ENCODE peak calls at places on chromosomes 16 and 17, in six cellular contexts. T, U, C, K, Q and R are unnamed samples.

GRCh38 chr17:13337864-13338371 is 263.8 kb downstream of the HS3ST3A1 start:
- DNase-seq in Q (peak; percentile 3), K (no peak), U (peak; percentile 22), T (peak; percentile 9), C (peak; percentile 10), R (peak; percentile 70)

GRCh38 chr16:19123535-19124178 is 9.9 kb downstream of the ITPRIPL2 start:
- DNase-seq in T (no peak), C (no peak), U (no peak), K (no peak), Q (no peak), R (peak; percentile 27)

GRCh38 chr16:72937916-72938315 is 110.0 kb downstream of the ZFHX3 start:
- DNase-seq in U (no peak), T (no peak), K (no peak), C (no peak), Q (no peak), R (no peak)

GRCh38 chr17:83193336-83194188 is 114.2 kb downstream of the METRNL start:
- DNase-seq in C (no peak), T (peak; percentile 4), K (no peak), Q (no peak), U (no peak), R (no peak)

GRCh38 chr16:21190599-21190998 is 20.8 kb downstream of the ZP2 start:
- DNase-seq in Q (no peak), C (no peak), K (no peak), T (no peak), U (no peak), R (no peak)

GRCh38 chr17:77450742-77451270 is 310.0 kb downstream of the SEC14L1 start:
- DNase-seq in T (no peak), C (peak; percentile 34), K (no peak), Q (no peak), U (no peak), R (no peak)

GRCh38 chr16:27625050-27625697 is 75.2 kb downstream of the KATNIP start:
- DNase-seq in C (no peak), K (no peak), U (no peak), T (no peak), Q (peak; percentile 14), R (no peak)

GRCh38 chr17:69573396-69573795 is 158.9 kb downstream of the MAP2K6 start:
- DNase-seq in Q (no peak), U (no peak), C (no peak), K (no peak), T (no peak), R (no peak)

GRCh38 chr17:77106874-77107358 is 33.9 kb upstream of the SEC14L1 start:
- DNase-seq in C (no peak), Q (no peak), K (no peak), T (no peak), U (peak; percentile 58), R (peak; percentile 32)

GRCh38 chr17:83083368-83084201 is 4.2 kb downstream of the METRNL start:
- DNase-seq in Q (no peak), K (peak; percentile 33), C (peak; percentile 62), U (no peak), T (no peak), R (no peak)

GRCh38 chr16:67296422-67296821 is 17.1 kb downstream of the PLEKHG4 start:
- DNase-seq in U (no peak), K (no peak), Q (no peak), C (no peak), T (no peak), R (no peak)

GRCh38 chr16:83164816-83165215 is 538.0 kb downstream of the CDH13 start:
- DNase-seq in K (no peak), Q (no peak), U (no peak), T (no peak), C (no peak), R (no peak)